ENCODE peak calls at places on chromosome 19, in four cellular contexts. One of them, this sample, is unnamed.
A peak's percentile ranks its signal among the peaks of the same experiment; 100 is the strongest.

GRCh38 chr19:40550951-40551350 is 25.7 kb upstream of the SHKBP1 start:
- DNase-seq in transverse colon: no peak
- DNase-seq in ovary: no peak
- DNase-seq in GM12878: no peak
- DNase-seq in this sample: no peak

GRCh38 chr19:39140195-39140516 is 14.6 kb downstream of the PAK4 start:
- DNase-seq in transverse colon: no peak
- DNase-seq in ovary: no peak
- DNase-seq in GM12878: no peak
- DNase-seq in this sample: no peak

GRCh38 chr19:46786236-46787039 is 2.0 kb downstream of the SLC1A5 start:
- DNase-seq in transverse colon: peak; percentile 79
- DNase-seq in ovary: peak; percentile 75
- DNase-seq in GM12878: no peak
- DNase-seq in this sample: peak; percentile 53

GRCh38 chr19:31297991-31298390 is 51.2 kb downstream of the TSHZ3 start:
- DNase-seq in transverse colon: no peak
- DNase-seq in ovary: no peak
- DNase-seq in GM12878: no peak
- DNase-seq in this sample: no peak

GRCh38 chr19:7673995-7674667 is 2.8 kb upstream of the MCEMP1 start:
- DNase-seq in transverse colon: peak; percentile 77
- DNase-seq in ovary: no peak
- DNase-seq in GM12878: no peak
- DNase-seq in this sample: no peak

GRCh38 chr19:53182202-53182601 is 11.0 kb downstream of the ZNF665 start:
- DNase-seq in transverse colon: no peak
- DNase-seq in ovary: no peak
- DNase-seq in GM12878: no peak
- DNase-seq in this sample: no peak

GRCh38 chr19:35249146-35249847 is 495 bp downstream of the LSR start:
- DNase-seq in transverse colon: peak; percentile 42
- DNase-seq in ovary: peak; percentile 28
- DNase-seq in GM12878: no peak
- DNase-seq in this sample: no peak

GRCh38 chr19:14023404-14024235 is 4.3 kb upstream of the RLN3 start:
- DNase-seq in transverse colon: peak; percentile 73
- DNase-seq in ovary: no peak
- DNase-seq in GM12878: no peak
- DNase-seq in this sample: no peak

GRCh38 chr19:4984106-4984380 is 15.1 kb downstream of the KDM4B start:
- DNase-seq in transverse colon: no peak
- DNase-seq in ovary: no peak
- DNase-seq in GM12878: no peak
- DNase-seq in this sample: no peak

GRCh38 chr19:44927746-44928145 is 13.3 kb downstream of the APOC1 start:
- DNase-seq in transverse colon: no peak
- DNase-seq in ovary: no peak
- DNase-seq in GM12878: no peak
- DNase-seq in this sample: no peak

GRCh38 chr19:17841371-17841809 is 6.4 kb downstream of the JAK3 start:
- DNase-seq in transverse colon: no peak
- DNase-seq in ovary: no peak
- DNase-seq in GM12878: no peak
- DNase-seq in this sample: no peak

GRCh38 chr19:31676271-31677004 is 327.2 kb upstream of the TSHZ3 start:
- DNase-seq in transverse colon: no peak
- DNase-seq in ovary: no peak
- DNase-seq in GM12878: no peak
- DNase-seq in this sample: no peak

GRCh38 chr19:50255115-50255514 is 51.7 kb downstream of the MYH14 start:
- DNase-seq in transverse colon: no peak
- DNase-seq in ovary: no peak
- DNase-seq in GM12878: no peak
- DNase-seq in this sample: no peak

GRCh38 chr19:55137915-55138314 is 11.1 kb downstream of the TNNT1 start:
- DNase-seq in transverse colon: no peak
- DNase-seq in ovary: no peak
- DNase-seq in GM12878: no peak
- DNase-seq in this sample: no peak

GRCh38 chr19:35509018-35509652 is 4.3 kb downstream of the DMKN start:
- DNase-seq in transverse colon: peak; percentile 71
- DNase-seq in ovary: peak; percentile 60
- DNase-seq in GM12878: peak; percentile 40
- DNase-seq in this sample: no peak

GRCh38 chr19:44891016-44891882 is at the start of gene TOMM40:
- DNase-seq in transverse colon: peak; percentile 100
- DNase-seq in ovary: no peak
- DNase-seq in GM12878: no peak
- DNase-seq in this sample: no peak

GRCh38 chr19:54253331-54254194 is 3.5 kb downstream of the LILRB5 start:
- DNase-seq in transverse colon: no peak
- DNase-seq in ovary: no peak
- DNase-seq in GM12878: no peak
- DNase-seq in this sample: no peak

GRCh38 chr19:12983561-12984142 is 11.6 kb upstream of the NFIX start:
- DNase-seq in transverse colon: peak; percentile 85
- DNase-seq in ovary: peak; percentile 92
- DNase-seq in GM12878: no peak
- DNase-seq in this sample: peak; percentile 83

GRCh38 chr19:46469541-46470185 is 1.7 kb downstream of the PNMA8A start:
- DNase-seq in transverse colon: no peak
- DNase-seq in ovary: peak; percentile 46
- DNase-seq in GM12878: no peak
- DNase-seq in this sample: no peak

GRCh38 chr19:46271488-46272197 is 25.2 kb upstream of the HIF3A start:
- DNase-seq in transverse colon: no peak
- DNase-seq in ovary: no peak
- DNase-seq in GM12878: no peak
- DNase-seq in this sample: no peak

DNA sequence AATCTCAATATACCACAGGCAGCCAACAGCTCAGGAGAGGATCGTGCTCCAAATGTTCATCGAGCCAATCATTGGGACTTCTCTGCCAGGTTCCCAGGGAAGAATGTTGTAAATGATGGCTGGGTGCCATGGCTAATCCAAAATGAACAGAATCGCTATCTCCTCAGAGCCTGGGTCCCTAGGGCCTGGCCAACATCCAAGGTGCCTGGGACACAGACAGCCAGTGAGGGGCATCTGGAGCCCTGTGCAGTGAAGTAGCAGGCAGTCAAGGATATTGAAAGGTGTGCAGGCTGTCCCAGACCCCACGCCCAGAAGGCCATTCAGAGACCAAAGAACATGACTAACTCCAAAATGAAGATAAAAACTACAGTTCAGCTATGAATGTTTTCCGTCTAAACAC is 37.7 kb downstream of the BRD4 start:
- DNase-seq in transverse colon: no peak
- DNase-seq in ovary: peak; percentile 55
- DNase-seq in GM12878: no peak
- DNase-seq in this sample: no peak
- H3K27ac ChIP-seq in transverse colon: no peak overlapping the region
- H3K27ac ChIP-seq in ovary: no peak overlapping the region
- H3K27ac ChIP-seq in GM12878: no peak overlapping the region
- H3K27ac ChIP-seq in this sample: peak overlapping the region; percentile 66

GRCh38 chr19:29952127-29952526 is 10.1 kb downstream of the URI1 start:
- DNase-seq in transverse colon: no peak
- DNase-seq in ovary: no peak
- DNase-seq in GM12878: no peak
- DNase-seq in this sample: no peak
- H3K36me3 ChIP-seq in transverse colon: no peaks in the 10 kb centered on the region
- H3K36me3 ChIP-seq in ovary: no peaks in the 10 kb centered on the region
- H3K36me3 ChIP-seq in GM12878: peaks cover 2% of the 10 kb centered on the region
- H3K36me3 ChIP-seq in this sample: no peaks in the 10 kb centered on the region

DNA sequence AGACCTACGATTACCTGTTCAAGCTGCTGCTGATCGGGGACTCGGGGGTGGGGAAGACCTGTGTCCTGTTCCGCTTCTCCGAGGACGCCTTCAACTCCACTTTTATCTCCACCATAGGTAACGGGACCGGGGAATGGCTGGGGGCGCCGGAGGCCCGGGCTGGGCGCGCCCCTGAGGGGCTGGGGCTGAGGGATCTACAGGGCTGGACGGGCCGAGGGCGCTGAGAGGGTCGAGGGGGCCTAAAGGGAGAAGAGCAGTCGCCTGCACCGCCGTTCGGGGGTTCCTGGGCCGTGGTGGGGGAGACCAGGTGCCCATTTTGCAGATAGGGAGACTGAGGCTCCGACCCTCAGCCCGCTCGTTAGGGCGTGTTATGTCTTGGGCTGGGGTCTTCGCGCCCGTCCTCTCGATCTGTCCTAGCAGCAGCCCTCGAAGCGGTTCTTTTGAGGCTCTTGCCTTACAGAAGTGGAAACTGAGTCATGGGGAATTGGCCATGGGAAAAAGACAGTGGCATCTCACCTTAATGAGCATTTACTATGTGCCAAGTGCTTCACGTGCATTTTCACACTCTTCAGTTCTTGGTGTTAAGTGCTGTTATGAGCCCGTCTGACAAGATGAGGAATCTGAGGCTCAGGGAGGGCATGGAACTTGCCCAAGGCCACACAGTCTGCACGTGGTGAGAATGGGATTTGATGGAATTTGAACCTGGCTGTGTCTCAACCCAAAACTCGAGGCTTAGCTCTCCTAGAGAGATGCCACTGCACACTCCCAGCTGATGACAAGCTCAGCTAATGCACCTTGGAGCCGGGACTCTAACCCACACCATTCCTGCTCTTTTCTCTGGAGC is 442 bp downstream of the RAB8A start:
- DNase-seq in transverse colon: peak; percentile 21
- DNase-seq in ovary: no peak
- DNase-seq in GM12878: no peak
- DNase-seq in this sample: no peak
- TF ChIP-seq POLR2A in transverse colon: peak; percentile 75
- TF ChIP-seq POLR2A in ovary: peak; percentile 68
- TF ChIP-seq POLR2A in GM12878: peak; percentile 80
- TF ChIP-seq POLR2A in this sample: peak; percentile 74

DNA sequence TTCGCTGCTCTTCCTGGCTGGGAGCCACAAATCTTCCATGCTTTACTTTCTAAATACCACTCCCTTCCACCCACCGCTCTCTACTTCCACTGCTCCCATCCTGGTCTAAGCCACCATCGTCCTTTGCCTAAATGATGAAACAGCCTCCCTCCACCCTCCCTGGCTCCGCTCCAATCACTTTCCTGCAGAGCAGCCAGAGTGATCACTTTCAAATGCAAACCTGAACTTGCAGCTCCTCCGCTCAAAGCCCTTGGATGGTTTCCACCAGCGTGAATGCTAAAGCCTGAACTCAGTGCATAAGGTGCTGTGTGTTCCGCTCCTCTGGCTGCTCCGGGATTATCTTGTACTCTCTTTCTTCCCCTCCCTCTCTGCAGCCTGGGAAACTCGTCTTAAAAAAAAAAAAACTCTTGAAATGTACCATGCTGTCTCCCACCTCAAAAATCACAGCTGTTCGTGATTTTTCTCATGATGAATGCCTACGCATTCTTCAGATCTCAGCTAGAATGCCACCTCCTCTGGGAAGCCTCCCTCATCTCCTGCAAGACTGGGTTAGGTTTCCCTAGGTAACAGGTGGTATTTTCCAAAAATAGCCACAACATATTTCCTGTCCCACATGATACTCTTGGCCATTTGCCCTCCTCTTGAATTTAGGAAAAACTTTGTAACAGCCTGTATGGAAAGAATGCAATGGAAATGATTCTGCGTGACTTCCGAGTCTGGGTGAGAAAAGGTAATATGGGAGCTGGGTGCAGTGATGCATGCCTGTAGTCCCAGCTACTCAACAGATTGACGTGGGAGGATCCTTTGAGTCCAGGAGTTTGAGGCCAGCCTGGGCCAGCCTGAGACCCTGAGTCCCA is 3.7 kb upstream of the SIN3B start:
- DNase-seq in transverse colon: peak; percentile 39
- DNase-seq in ovary: peak; percentile 80
- DNase-seq in GM12878: no peak
- DNase-seq in this sample: peak; percentile 73
- H3K27ac ChIP-seq in transverse colon: peak overlapping the region; percentile 58
- H3K27ac ChIP-seq in ovary: peak overlapping the region; percentile 75
- H3K27ac ChIP-seq in GM12878: no peak overlapping the region
- H3K27ac ChIP-seq in this sample: no peak overlapping the region

GRCh38 chr19:1363599-1363998 is 20.1 kb upstream of the NDUFS7 start:
- DNase-seq in transverse colon: no peak
- DNase-seq in ovary: no peak
- DNase-seq in GM12878: no peak
- DNase-seq in this sample: no peak
- H3K36me3 ChIP-seq in transverse colon: no peaks in the 10 kb centered on the region
- H3K36me3 ChIP-seq in ovary: no peaks in the 10 kb centered on the region
- H3K36me3 ChIP-seq in GM12878: peaks cover 3% of the 10 kb centered on the region
- H3K36me3 ChIP-seq in this sample: peaks cover 86% of the 10 kb centered on the region

GRCh38 chr19:19131989-19132388 is 6.3 kb downstream of the TMEM161A start:
- DNase-seq in transverse colon: no peak
- DNase-seq in ovary: no peak
- DNase-seq in GM12878: no peak
- DNase-seq in this sample: no peak

GRCh38 chr19:19133985-19134384 is 4.3 kb downstream of the TMEM161A start:
- DNase-seq in transverse colon: no peak
- DNase-seq in ovary: no peak
- DNase-seq in GM12878: no peak
- DNase-seq in this sample: no peak

GRCh38 chr19:19132912-19133311 is 5.4 kb downstream of the TMEM161A start:
- DNase-seq in transverse colon: no peak
- DNase-seq in ovary: no peak
- DNase-seq in GM12878: no peak
- DNase-seq in this sample: no peak

GRCh38 chr19:19137556-19138109 is 645 bp downstream of the TMEM161A start:
- DNase-seq in transverse colon: no peak
- DNase-seq in ovary: peak; percentile 55
- DNase-seq in GM12878: no peak
- DNase-seq in this sample: no peak

DNA sequence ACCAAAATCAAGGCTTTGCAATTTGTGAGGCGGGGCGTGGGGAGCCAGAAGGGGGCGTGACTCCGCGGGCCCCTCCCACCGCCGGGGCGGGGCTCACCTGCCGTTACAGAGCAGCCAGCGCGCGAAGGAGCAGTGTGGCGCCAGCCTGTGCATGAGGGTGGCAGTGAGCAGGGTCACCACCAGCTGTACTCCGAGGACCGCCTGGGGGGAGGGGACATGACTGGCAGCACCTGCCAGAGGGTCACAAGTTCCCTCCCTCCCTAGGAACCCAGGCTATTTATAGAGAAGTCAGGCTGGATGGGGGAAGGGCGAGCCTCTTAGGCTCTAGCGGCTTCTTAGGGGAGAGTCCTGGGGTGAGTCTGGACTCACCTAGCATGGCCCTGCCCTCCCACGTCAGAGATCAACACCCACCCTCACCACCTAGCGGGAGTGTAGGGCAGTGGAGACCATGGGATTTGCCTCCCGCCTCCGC is 3.6 kb downstream of the TMEM161A start:
- DNase-seq in transverse colon: no peak
- DNase-seq in ovary: no peak
- DNase-seq in GM12878: no peak
- DNase-seq in this sample: no peak
- TF ChIP-seq POLR2A in transverse colon: no peak
- TF ChIP-seq POLR2A in ovary: no peak
- TF ChIP-seq POLR2A in GM12878: no peak
- TF ChIP-seq POLR2A in this sample: no peak

GRCh38 chr19:41939861-41940442 is 11.7 kb upstream of the ERFL start:
- DNase-seq in transverse colon: peak; percentile 62
- DNase-seq in ovary: no peak
- DNase-seq in GM12878: no peak
- DNase-seq in this sample: no peak
- H3K27ac ChIP-seq in transverse colon: peak overlapping the region; percentile 45
- H3K27ac ChIP-seq in ovary: no peak overlapping the region
- H3K27ac ChIP-seq in GM12878: peak overlapping the region; percentile 53
- H3K27ac ChIP-seq in this sample: peak overlapping the region; percentile 68

This sample was measured in tibial nerve.